ENCODE peak calls at places on chromosome 9, in ten cellular contexts. P is suprapubic skin, S is heart left ventricle, D is esophagus squamous epithelium, R is gastrocnemius medialis, Z is K562, W is IMR-90, E is Peyer's patch, Y is uterus, F is A549. U is an unnamed sample.

GRCh38 chr9:85666086-85666485 is 75.7 kb downstream of the AGTPBP1 start:
- DNase-seq in P (no peak), S (no peak), D (no peak), R (no peak), Z (no peak), W (no peak), E (no peak), Y (no peak), F (no peak), U (no peak)

GRCh38 chr9:33946779-33947535 is 101.7 kb downstream of the UBAP2 start:
- DNase-seq in P (no peak), S (no peak), D (no peak), R (no peak), Z (no peak), W (peak), E (no peak), Y (no peak), F (no peak), U (no peak)

GRCh38 chr9:126375386-126375785 is 48.8 kb downstream of the MVB12B start:
- DNase-seq in P (no peak), S (peak), D (no peak), R (no peak), Z (no peak), W (peak), E (no peak), Y (no peak), F (no peak), U (no peak)

GRCh38 chr9:4850611-4851010 is 57.9 kb downstream of the RCL1 start:
- DNase-seq in P (no peak), S (no peak), D (no peak), R (peak), Z (no peak), W (no peak), E (no peak), Y (no peak), F (no peak), U (no peak)

GRCh38 chr9:34992376-34992951 is 2.9 kb downstream of the DNAJB5 start:
- DNase-seq in P (peak), S (peak), D (no peak), R (peak), Z (peak), W (peak), E (no peak), Y (peak), F (no peak), U (no peak)

GRCh38 chr9:106828082-106828481 is 34.9 kb upstream of the ZNF462 start:
- DNase-seq in P (no peak), S (no peak), D (no peak), R (no peak), Z (no peak), W (no peak), E (no peak), Y (no peak), F (no peak), U (no peak)

GRCh38 chr9:33320568-33321261 is 30.4 kb downstream of the NFX1 start:
- DNase-seq in P (no peak), S (no peak), D (no peak), R (peak), Z (no peak), W (peak), E (no peak), Y (no peak), F (peak), U (no peak)

GRCh38 chr9:128733256-128733655 is 9.3 kb upstream of the ZDHHC12 start:
- DNase-seq in P (no peak), S (peak), D (no peak), R (no peak), Z (peak), W (peak), E (peak), Y (peak), F (peak), U (peak)

GRCh38 chr9:84791608-84792007 is 122.1 kb downstream of the NTRK2 start:
- DNase-seq in P (no peak), S (no peak), D (no peak), R (no peak), Z (no peak), W (no peak), E (no peak), Y (no peak), F (no peak), U (no peak)

GRCh38 chr9:111253742-111254437 is 76.1 kb downstream of the OR2K2 start:
- DNase-seq in P (no peak), S (no peak), D (no peak), R (no peak), Z (no peak), W (no peak), E (no peak), Y (no peak), F (no peak), U (no peak)

GRCh38 chr9:126295936-126296600 is 30.6 kb upstream of the MVB12B start:
- DNase-seq in P (no peak), S (no peak), D (no peak), R (no peak), Z (no peak), W (no peak), E (no peak), Y (no peak), F (no peak), U (no peak)

GRCh38 chr9:27848315-27848714 is 275.0 kb upstream of the C9orf72 start:
- DNase-seq in P (no peak), S (no peak), D (no peak), R (no peak), Z (no peak), W (no peak), E (no peak), Y (no peak), F (no peak), U (no peak)

GRCh38 chr9:72904267-72905093 is 48.4 kb downstream of the ALDH1A1 start:
- DNase-seq in P (no peak), S (no peak), D (no peak), R (no peak), Z (no peak), W (no peak), E (no peak), Y (no peak), F (no peak), U (no peak)

DNA sequence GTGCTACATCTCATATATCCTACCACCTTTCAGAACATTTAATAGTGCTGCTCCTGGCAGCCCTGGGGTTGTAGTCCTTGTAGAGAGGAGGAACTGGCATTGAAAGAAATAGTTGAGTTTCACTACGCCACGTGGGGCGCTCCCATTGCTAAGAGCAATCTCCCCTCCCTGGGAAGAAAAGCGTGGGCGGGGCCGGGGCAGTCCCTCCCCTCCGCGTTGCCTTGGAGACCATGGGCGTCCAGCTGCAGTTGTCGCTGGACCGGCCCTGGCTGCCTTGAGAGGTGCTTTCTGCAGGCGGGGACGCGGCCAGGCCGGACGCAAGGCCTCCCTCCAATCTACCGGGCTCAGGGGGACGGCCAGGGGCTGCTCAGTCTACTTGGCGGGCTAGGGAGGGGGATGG is 368 bp upstream of the CCDC180 start:
- DNase-seq in P (peak), S (peak), D (no peak), R (peak), Z (peak), W (peak), E (peak), Y (peak), F (no peak), U (peak)
- TF ChIP-seq CTCF in P (no peak), S (no peak), D (no peak), R (no peak), Z (peak), W (no peak), E (no peak), Y (no peak), F (no peak), U (no peak)

GRCh38 chr9:6630502-6631206 is 14.9 kb downstream of the GLDC start:
- DNase-seq in P (no peak), S (no peak), D (no peak), R (no peak), Z (no peak), W (no peak), E (no peak), Y (no peak), F (no peak), U (no peak)
- TF ChIP-seq POLR2A in P (no peak), S (no peak), D (no peak), R (no peak), Z (no peak), W (no peak), E (no peak), Y (no peak), F (no peak), U (no peak)

GRCh38 chr9:37509536-37509935 is 23.8 kb downstream of the POLR1E start:
- DNase-seq in P (no peak), S (no peak), D (no peak), R (no peak), Z (no peak), W (no peak), E (peak), Y (no peak), F (no peak), U (no peak)

GRCh38 chr9:37511715-37512010 is 25.9 kb downstream of the POLR1E start:
- DNase-seq in P (no peak), S (no peak), D (no peak), R (no peak), Z (no peak), W (no peak), E (no peak), Y (no peak), F (no peak), U (no peak)

GRCh38 chr9:37508834-37509206 is 23.1 kb downstream of the POLR1E start:
- DNase-seq in P (no peak), S (peak), D (no peak), R (no peak), Z (no peak), W (no peak), E (peak), Y (no peak), F (no peak), U (no peak)

GRCh38 chr9:37512439-37512838 is 26.7 kb downstream of the POLR1E start:
- DNase-seq in P (no peak), S (no peak), D (no peak), R (no peak), Z (no peak), W (no peak), E (no peak), Y (no peak), F (no peak), U (no peak)

GRCh38 chr9:37511006-37511714 is 25.4 kb downstream of the POLR1E start:
- DNase-seq in P (no peak), S (no peak), D (no peak), R (no peak), Z (peak), W (no peak), E (peak), Y (no peak), F (no peak), U (no peak)
- TF ChIP-seq CTCF in P (no peak), S (no peak), D (no peak), R (no peak), Z (peak), W (peak), E (no peak), Y (no peak), F (no peak), U (no peak)

GRCh38 chr9:116466289-116467012 is 220.7 kb upstream of the TRIM32 start:
- DNase-seq in P (no peak), S (no peak), D (no peak), R (no peak), Z (peak), W (peak), E (no peak), Y (no peak), F (no peak), U (no peak)
- TF ChIP-seq POLR2A in P (no peak), S (no peak), D (no peak), R (no peak), Z (peak), W (no peak), E (no peak), Y (no peak), F (no peak), U (no peak)

DNA sequence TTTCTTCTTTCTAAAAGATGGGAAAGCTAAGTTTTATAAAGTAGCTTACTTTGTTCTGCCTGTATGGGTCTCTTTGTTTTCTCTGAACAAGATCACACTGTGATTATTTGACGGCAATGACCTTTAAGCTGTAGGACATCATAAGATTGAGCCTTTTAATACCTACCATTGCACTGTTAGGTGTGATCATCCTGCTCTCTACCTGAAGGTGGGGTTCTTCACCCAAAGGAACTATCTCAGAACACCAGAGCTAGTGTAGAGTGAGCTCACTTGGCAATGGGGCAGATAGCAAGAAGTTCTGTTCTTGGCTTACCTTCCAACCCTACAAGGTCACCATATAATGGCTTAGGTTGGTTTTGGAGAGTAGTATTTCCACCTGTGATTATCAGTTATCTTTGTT is 200.2 kb downstream of the SPATA31D1 start:
- DNase-seq in P (no peak), S (no peak), D (no peak), R (no peak), Z (no peak), W (no peak), E (no peak), Y (no peak), F (no peak), U (no peak)
- TF ChIP-seq CTCF in P (no peak), S (no peak), D (no peak), R (no peak), Z (no peak), W (no peak), E (no peak), Y (no peak), F (no peak), U (no peak)

GRCh38 chr9:68551191-68551590 is 10.5 kb upstream of the TMEM252 start:
- DNase-seq in P (no peak), S (no peak), D (no peak), R (no peak), Z (no peak), W (no peak), E (no peak), Y (no peak), F (no peak), U (no peak)
- TF ChIP-seq POLR2A in P (no peak), S (no peak), D (no peak), R (no peak), Z (no peak), W (no peak), E (peak), Y (no peak), F (no peak), U (no peak)

DNA sequence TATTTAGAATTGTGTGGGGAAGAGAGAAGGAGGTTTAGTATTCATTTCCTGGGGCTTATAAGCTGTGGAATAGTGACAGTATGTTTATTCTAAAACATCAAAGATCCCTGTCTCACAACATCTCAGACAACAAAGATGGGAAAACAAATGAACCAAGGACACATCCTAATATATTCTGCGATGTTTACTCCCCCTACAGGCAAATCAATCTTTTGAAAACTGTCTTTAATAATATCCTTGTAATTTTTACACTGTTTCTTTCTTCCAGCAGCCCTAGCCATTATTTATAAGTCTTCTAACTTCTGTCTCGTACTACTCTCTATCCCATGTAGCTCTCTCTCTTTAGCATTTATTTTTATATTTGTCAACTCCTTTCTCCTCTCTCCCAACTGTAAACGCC is 33.5 kb upstream of the TMEM252 start:
- DNase-seq in P (no peak), S (no peak), D (no peak), R (no peak), Z (no peak), W (no peak), E (no peak), Y (no peak), F (no peak), U (no peak)
- TF ChIP-seq CTCF in P (no peak), S (peak), D (no peak), R (no peak), Z (peak), W (peak), E (peak), Y (peak), F (peak), U (peak)

DNA sequence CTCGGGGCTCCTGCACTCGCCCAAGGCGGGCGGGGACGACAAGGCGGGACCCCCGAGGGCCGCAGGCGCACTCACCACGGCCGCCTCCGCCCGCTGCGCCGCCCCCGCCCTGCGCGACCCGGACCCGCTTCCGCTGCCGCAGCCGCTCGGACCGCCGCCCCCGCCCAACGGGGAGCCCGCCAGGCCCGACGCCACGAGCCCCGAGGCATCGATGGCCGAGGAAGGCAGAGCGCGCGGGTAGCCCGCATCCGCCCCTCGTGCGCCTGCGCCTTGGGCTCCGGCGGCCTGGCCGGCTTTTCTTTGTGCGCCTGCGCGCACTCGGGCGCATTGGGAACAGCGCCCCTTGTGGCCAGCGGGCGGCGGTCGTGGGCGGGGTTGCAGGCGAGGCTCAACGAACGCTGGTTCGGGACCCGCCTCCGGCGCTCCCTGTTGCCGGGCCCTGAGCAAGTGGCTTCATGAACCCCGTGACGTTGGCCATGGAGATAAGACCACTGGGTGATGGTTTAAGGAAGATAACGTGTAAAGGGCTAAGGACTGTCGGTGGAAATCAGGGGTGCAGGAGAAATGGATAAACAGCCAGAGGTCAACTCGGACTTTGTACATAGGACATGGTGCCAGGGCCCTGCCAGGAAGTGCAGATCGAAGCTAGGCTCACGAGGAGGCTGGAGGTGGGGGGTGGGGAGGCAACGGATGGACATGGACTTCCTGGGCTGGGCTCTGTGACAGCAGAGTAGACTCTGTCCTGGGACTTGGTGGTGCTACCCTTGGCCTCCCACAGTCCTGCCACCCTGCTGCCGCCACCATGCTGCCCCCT is at the start of the genes C8G and FBXW5:
- DNase-seq in P (peak), S (peak), D (peak), R (peak), Z (peak), W (peak), E (peak), Y (peak), F (peak), U (peak)
- TF ChIP-seq POLR2A in P (peak), S (peak), D (peak), R (peak), Z (peak), W (no peak), E (no peak), Y (peak), F (peak), U (peak)

GRCh38 chr9:3850083-3850482 is 324.3 kb upstream of the RFX3 start:
- DNase-seq in P (no peak), S (no peak), D (no peak), R (no peak), Z (no peak), W (no peak), E (no peak), Y (no peak), F (no peak), U (no peak)

GRCh38 chr9:3845549-3845948 is 319.7 kb upstream of the RFX3 start:
- DNase-seq in P (no peak), S (no peak), D (no peak), R (no peak), Z (no peak), W (no peak), E (no peak), Y (no peak), F (no peak), U (no peak)

GRCh38 chr9:3852545-3852944 is 326.7 kb upstream of the RFX3 start:
- DNase-seq in P (no peak), S (no peak), D (no peak), R (no peak), Z (no peak), W (no peak), E (no peak), Y (no peak), F (no peak), U (no peak)

GRCh38 chr9:3847377-3847776 is 321.6 kb upstream of the RFX3 start:
- DNase-seq in P (no peak), S (no peak), D (no peak), R (no peak), Z (no peak), W (no peak), E (no peak), Y (no peak), F (no peak), U (no peak)

GRCh38 chr9:3848445-3849114 is 322.8 kb upstream of the RFX3 start:
- DNase-seq in P (no peak), S (no peak), D (no peak), R (no peak), Z (no peak), W (peak), E (no peak), Y (no peak), F (no peak), U (no peak)
- TF ChIP-seq CTCF in P (no peak), S (no peak), D (peak), R (no peak), Z (peak), W (no peak), E (no peak), Y (no peak), F (no peak), U (no peak)

GRCh38 chr9:136439550-136440408 is at the start of gene INPP5E:
- DNase-seq in P (no peak), S (peak), D (no peak), R (peak), Z (peak), W (peak), E (peak), Y (peak), F (peak), U (peak)
- TF ChIP-seq POLR2A in P (no peak), S (peak), D (peak), R (peak), Z (peak), W (peak), E (no peak), Y (peak), F (peak), U (no peak)